ENCODE peak calls at places on chromosomes 1 and 21, in seven cellular contexts. O is osteoblast; D is cardiac fibroblast; T is right cardiac atrium; K is breast epithelium; B is HFF-Myc; Q is CD8-positive, alpha-beta memory T cell. V is an unnamed sample.
A peak's percentile ranks its signal among the peaks of the same experiment; 100 is the strongest.

GRCh38 chr1:216499581-216500272 is 76.5 kb upstream of the USH2A start:
- DNase-seq in T (no peak), K (no peak), O (no peak), D (no peak), B (no peak), Q (no peak), V (no peak)

GRCh38 chr1:14696766-14697165 is 98.3 kb downstream of the KAZN start:
- DNase-seq in O (no peak), K (no peak), D (no peak), Q (no peak), T (no peak), B (no peak), V (no peak)

GRCh38 chr1:20787100-20787774 is at the start of gene HP1BP3:
- DNase-seq in Q (peak; percentile 89), T (peak; percentile 80), B (no peak), O (peak; percentile 94), D (peak; percentile 65), K (peak; percentile 67), V (peak; percentile 77)

GRCh38 chr1:205998457-205999241 is 4.5 kb downstream of the RAB7B start:
- DNase-seq in B (no peak), D (no peak), K (peak; percentile 14), Q (no peak), O (no peak), T (peak; percentile 32), V (no peak)

GRCh38 chr1:52727114-52727586 is 897 bp downstream of the ZYG11B start:
- DNase-seq in B (no peak), D (peak; percentile 20), K (no peak), T (no peak), Q (no peak), O (no peak), V (peak; percentile 16)

GRCh38 chr1:187517508-187517907 is 688.8 kb downstream of the PLA2G4A start:
- DNase-seq in Q (no peak), K (no peak), D (no peak), O (no peak), B (no peak), T (no peak), V (no peak)

GRCh38 chr21:31204801-31205200 is 139.3 kb downstream of the TIAM1 start:
- DNase-seq in Q (no peak), K (no peak), T (no peak), D (no peak), O (no peak), B (no peak), V (no peak)

GRCh38 chr1:214657299-214657698 is 54.3 kb downstream of the CENPF start:
- DNase-seq in T (no peak), K (no peak), Q (no peak), D (no peak), O (no peak), B (no peak), V (no peak)

GRCh38 chr1:119946724-119947123 is 50.4 kb upstream of the ADAM30 start:
- DNase-seq in B (no peak), Q (no peak), O (no peak), T (no peak), K (no peak), D (peak; percentile 32), V (no peak)

GRCh38 chr1:181089777-181090505 is 1.4 kb downstream of the IER5 start:
- DNase-seq in B (no peak), T (peak; percentile 67), D (peak; percentile 78), O (peak; percentile 74), K (peak; percentile 70), Q (peak; percentile 88), V (peak; percentile 53)

GRCh38 chr21:33734326-33734725 is 92.0 kb downstream of the ITSN1 start:
- DNase-seq in D (no peak), B (no peak), O (no peak), K (no peak), T (no peak), Q (no peak), V (peak; percentile 48)

GRCh38 chr21:39048064-39048463 is 135.2 kb downstream of the PSMG1 start:
- DNase-seq in K (no peak), Q (no peak), D (peak; percentile 78), O (no peak), T (peak; percentile 48), B (no peak), V (peak; percentile 65)

GRCh38 chr21:26849428-26850115 is 4.4 kb upstream of the ADAMTS1 start:
- DNase-seq in Q (no peak), B (no peak), K (no peak), D (peak; percentile 84), T (no peak), O (no peak), V (peak; percentile 75)

GRCh38 chr1:229714964-229715603 is 89.0 kb downstream of the URB2 start:
- DNase-seq in K (peak; percentile 67), D (peak; percentile 51), O (no peak), B (no peak), Q (peak; percentile 62), T (no peak), V (no peak)

GRCh38 chr1:66929289-66929688 is 4.5 kb downstream of the MIER1 start:
- DNase-seq in O (peak; percentile 71), D (no peak), K (no peak), T (no peak), Q (no peak), B (no peak), V (no peak)

GRCh38 chr1:207049514-207049913 is 1.5 kb downstream of the YOD1 start:
- DNase-seq in O (no peak), D (no peak), K (no peak), T (no peak), Q (no peak), B (no peak), V (no peak)
- H3K4me3 ChIP-seq in O (peak overlapping the region; percentile 97), D (no peak overlapping the region), K (no peak overlapping the region), T (peak overlapping the region; percentile 93), Q (peak overlapping the region; percentile 91), B (peak overlapping the region; percentile 92), V (peak overlapping the region; percentile 85)

GRCh38 chr1:22567176-22567575 is 3.9 kb downstream of the EPHA8 start:
- DNase-seq in B (no peak), Q (no peak), D (no peak), O (no peak), T (no peak), K (no peak), V (no peak)

GRCh38 chr1:22557341-22557950 is 5.8 kb upstream of the EPHA8 start:
- DNase-seq in O (peak; percentile 68), B (peak; percentile 19), T (no peak), K (no peak), D (no peak), Q (no peak), V (no peak)

GRCh38 chr1:22567994-22568393 is 4.7 kb downstream of the EPHA8 start:
- DNase-seq in T (no peak), O (no peak), Q (no peak), B (no peak), K (no peak), D (no peak), V (no peak)

GRCh38 chr1:22563671-22564612 is 653 bp downstream of the EPHA8 start:
- DNase-seq in O (no peak), T (no peak), D (no peak), B (no peak), Q (no peak), K (no peak), V (no peak)

DNA sequence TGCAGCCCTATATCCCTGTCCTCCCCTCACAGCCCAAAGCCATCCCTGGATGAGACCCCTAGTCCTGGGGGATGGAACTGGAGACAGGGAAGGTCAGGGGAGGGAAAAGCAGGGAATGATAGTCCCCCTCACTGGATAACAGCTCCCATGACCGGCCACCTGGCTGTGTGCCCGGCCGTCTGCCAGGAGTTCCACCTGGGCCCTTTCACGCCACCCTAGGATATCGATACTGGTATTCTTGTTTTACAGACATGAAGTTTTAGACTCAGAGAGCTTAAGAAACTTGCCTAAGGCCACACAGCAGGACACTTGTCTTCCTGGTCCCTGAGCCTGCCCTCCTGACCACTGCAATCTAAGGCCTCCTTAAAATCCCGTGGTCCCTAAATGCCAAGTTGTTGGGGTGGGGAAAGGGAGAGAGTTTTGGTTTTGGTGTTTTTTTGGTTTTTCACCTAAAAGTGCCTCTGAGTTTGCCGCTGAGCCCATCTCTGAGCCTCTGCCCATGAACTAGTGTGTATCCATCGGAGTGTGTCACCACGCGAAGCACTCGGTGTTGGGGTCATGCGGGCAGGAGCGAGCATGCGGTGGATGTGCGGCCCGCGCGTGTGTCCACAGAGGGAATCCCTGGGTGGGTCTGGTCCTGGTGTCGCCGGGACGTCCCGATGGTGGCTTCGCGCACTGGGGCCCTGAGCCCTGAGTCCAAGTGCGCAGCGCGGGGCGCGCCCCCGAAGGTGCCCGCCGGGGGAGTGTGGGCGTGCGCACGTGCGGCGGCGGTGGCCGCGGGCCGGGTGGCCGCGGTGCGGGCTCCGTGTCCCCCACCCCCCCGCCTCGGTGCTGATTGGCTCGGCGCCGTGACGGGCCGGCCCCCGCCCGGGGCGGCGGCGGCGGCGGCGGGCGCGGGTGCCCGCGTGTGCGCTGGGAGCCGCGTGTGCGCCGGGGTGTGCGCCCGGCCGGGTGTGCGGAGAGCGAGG is at the start of gene EPHA8:
- DNase-seq in T (no peak), K (no peak), D (no peak), O (no peak), Q (no peak), B (no peak), V (no peak)
- H3K4me3 ChIP-seq in T (peak within 1 kb of the TSS; percentile 49), K (no peak within 1 kb of the TSS), D (no peak within 1 kb of the TSS), O (no peak within 1 kb of the TSS), Q (no peak within 1 kb of the TSS), B (no peak within 1 kb of the TSS), V (no peak within 1 kb of the TSS)

DNA sequence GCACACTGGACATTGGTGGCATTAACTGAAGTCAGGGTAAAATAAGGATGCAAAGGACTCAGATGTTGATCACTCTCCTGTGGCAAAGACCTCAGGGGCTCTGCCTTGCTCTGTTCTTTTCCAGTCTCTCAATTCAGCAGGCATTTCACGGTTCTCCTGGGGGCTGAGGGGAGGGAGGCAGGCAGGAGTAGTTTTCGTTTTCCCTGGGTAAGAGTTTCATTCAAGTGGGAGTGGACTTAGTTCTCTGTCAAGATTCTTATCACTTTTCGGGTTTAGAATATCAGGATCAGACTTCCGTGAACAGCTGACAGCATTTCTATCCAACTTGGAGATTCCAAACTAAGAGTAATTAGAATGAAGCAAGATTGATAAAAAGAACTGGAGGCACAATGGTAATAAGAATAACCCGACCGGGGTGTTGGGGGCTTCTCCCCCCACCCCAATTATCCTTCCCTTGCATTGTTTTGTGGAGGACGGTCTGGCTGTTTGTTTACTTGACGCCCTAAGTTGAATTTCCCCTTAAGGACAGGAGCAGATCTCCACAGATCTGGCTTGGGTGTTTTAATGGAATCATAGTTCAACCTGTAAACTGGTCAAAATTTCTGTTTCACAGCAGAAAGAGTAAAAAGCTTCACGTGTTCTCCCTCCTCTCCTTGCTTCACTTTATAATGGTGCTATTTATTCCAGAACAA is 2.4 kb upstream of the ATF3 start:
- DNase-seq in O (no peak), Q (no peak), K (no peak), B (no peak), T (no peak), D (no peak), V (no peak)
- H3K4me3 ChIP-seq in O (no peak overlapping the region), Q (no peak overlapping the region), K (peak overlapping the region; percentile 93), B (no peak overlapping the region), T (peak overlapping the region; percentile 35), D (no peak overlapping the region), V (no peak overlapping the region)

DNA sequence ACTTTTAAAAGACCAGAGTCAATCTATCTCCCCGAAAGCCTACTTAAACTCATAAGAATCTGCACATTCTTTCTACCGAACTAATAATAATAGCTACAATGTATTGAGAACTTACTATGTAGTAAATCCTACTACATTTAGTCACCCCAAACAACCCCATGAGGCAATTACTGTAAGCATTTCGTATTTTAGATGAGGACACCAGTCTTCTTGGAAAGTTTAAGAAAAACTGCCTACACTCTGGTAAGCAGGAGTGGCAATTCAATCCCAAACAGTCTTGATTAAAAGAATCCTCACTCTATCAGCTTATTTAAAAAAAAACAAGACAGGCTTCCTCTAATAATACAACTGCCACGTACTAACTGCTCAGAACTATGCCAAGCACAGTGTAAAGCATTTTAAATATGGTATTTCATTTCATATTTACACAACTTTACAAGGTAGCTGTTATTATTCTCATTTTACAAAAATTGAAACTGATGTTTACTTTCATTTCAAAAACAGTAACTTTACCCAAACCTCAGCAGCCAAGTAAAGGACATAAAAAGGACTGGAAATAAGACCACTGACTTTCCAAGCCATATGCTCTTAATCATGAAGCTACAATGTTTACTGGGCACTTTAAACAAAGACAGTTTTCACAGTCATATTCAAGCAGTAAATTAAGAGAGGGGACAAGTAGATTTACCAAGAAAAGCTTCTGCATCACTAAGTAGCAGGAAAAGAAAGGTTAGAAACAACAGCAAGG is 13.9 kb downstream of the ARID4B start:
- DNase-seq in T (no peak), Q (no peak), K (no peak), B (no peak), D (peak; percentile 41), O (no peak), V (no peak)
- H3K4me3 ChIP-seq in T (no peak overlapping the region), Q (no peak overlapping the region), K (no peak overlapping the region), B (no peak overlapping the region), D (no peak overlapping the region), O (no peak overlapping the region), V (no peak overlapping the region)